ENCODE peak calls at places on chromosomes 16 and 17, in nine cellular contexts. Y is fibroblast of lung, F is pancreas, Q is bronchial epithelial cell, O is fibroblast of pulmonary artery, M is body of pancreas, P is AG09319, H is vagina, N is NB4. G is an unnamed sample.

GRCh38 chr17:5789443-5789842 is 205.1 kb upstream of the NLRP1 start:
- DNase-seq in Y (peak), F (no peak), Q (no peak), O (no peak), M (no peak), P (no peak), H (no peak), N (no peak), G (no peak)

GRCh38 chr17:4176803-4177472 is 33.9 kb downstream of the CYB5D2 start:
- DNase-seq in Y (no peak), F (no peak), Q (no peak), O (no peak), M (no peak), P (no peak), H (no peak), N (no peak), G (peak)

GRCh38 chr17:75847595-75848522 is 3.7 kb upstream of the UNC13D start:
- DNase-seq in Y (no peak), F (no peak), Q (no peak), O (no peak), M (peak), P (no peak), H (no peak), N (no peak), G (no peak)

GRCh38 chr16:69522732-69523404 is 42.9 kb upstream of the NFAT5 start:
- DNase-seq in Y (no peak), F (no peak), Q (no peak), O (no peak), M (no peak), P (no peak), H (no peak), N (peak), G (no peak)

GRCh38 chr16:1492923-1493745 is at the start of gene TELO2:
- DNase-seq in Y (peak), F (peak), Q (peak), O (peak), M (peak), P (peak), H (no peak), N (peak), G (peak)

GRCh38 chr16:2205967-2206313 is 686 bp downstream of the MLST8 start:
- DNase-seq in Y (no peak), F (peak), Q (no peak), O (no peak), M (no peak), P (no peak), H (no peak), N (no peak), G (no peak)

GRCh38 chr17:46943511-46944393 is 20.8 kb downstream of the GOSR2 start:
- DNase-seq in Y (peak), F (no peak), Q (no peak), O (peak), M (peak), P (no peak), H (no peak), N (peak), G (no peak)

GRCh38 chr16:10206215-10206614 is 24.0 kb upstream of the GRIN2A start:
- DNase-seq in Y (no peak), F (no peak), Q (peak), O (no peak), M (no peak), P (no peak), H (no peak), N (no peak), G (no peak)

GRCh38 chr16:86929149-86929871 is 351.0 kb downstream of the FOXL1 start:
- DNase-seq in Y (peak), F (no peak), Q (peak), O (peak), M (no peak), P (no peak), H (no peak), N (peak), G (no peak)

GRCh38 chr16:80427800-80428199 is 113.0 kb upstream of the DYNLRB2 start:
- DNase-seq in Y (no peak), F (no peak), Q (no peak), O (no peak), M (no peak), P (no peak), H (no peak), N (no peak), G (no peak)

GRCh38 chr17:32936894-32937500 is 9.0 kb downstream of the TMEM98 start:
- DNase-seq in Y (peak), F (peak), Q (peak), O (peak), M (peak), P (no peak), H (no peak), N (peak), G (no peak)

GRCh38 chr17:67608691-67609090 is 109.0 kb upstream of the NOL11 start:
- DNase-seq in Y (peak), F (no peak), Q (peak), O (peak), M (no peak), P (no peak), H (no peak), N (no peak), G (no peak)

GRCh38 chr16:10566613-10567012 is 13.8 kb downstream of the EMP2 start:
- DNase-seq in Y (no peak), F (no peak), Q (no peak), O (no peak), M (no peak), P (no peak), H (no peak), N (peak), G (no peak)

GRCh38 chr17:49210158-49211029 is at the start of the genes ABI3 and GNGT2:
- DNase-seq in Y (peak), F (no peak), Q (no peak), O (peak), M (no peak), P (no peak), H (no peak), N (peak), G (no peak)

GRCh38 chr16:56662357-56663354 is 4.9 kb downstream of the MT1F start:
- DNase-seq in Y (no peak), F (no peak), Q (no peak), O (no peak), M (no peak), P (no peak), H (no peak), N (no peak), G (no peak)

GRCh38 chr17:29661220-29661619 is 38.5 kb upstream of the CORO6 start:
- DNase-seq in Y (no peak), F (no peak), Q (no peak), O (no peak), M (no peak), P (no peak), H (no peak), N (no peak), G (no peak)

GRCh38 chr16:74742051-74742481 is 32.6 kb downstream of the FA2H start:
- DNase-seq in Y (peak), F (no peak), Q (peak), O (no peak), M (no peak), P (no peak), H (no peak), N (peak), G (peak)

GRCh38 chr16:7363397-7364053 is 30.9 kb downstream of the RBFOX1 start:
- DNase-seq in Y (no peak), F (no peak), Q (no peak), O (no peak), M (no peak), P (no peak), H (no peak), N (no peak), G (no peak)

GRCh38 chr17:42881768-42882565 is 18.6 kb upstream of the G6PC1 start:
- DNase-seq in Y (no peak), F (no peak), Q (no peak), O (no peak), M (no peak), P (no peak), H (no peak), N (no peak), G (no peak)

GRCh38 chr16:88440686-88441405 is 12.2 kb upstream of the ZFPM1 start:
- DNase-seq in Y (no peak), F (no peak), Q (no peak), O (no peak), M (no peak), P (no peak), H (no peak), N (no peak), G (no peak)

GRCh38 chr16:2712063-2712441 is 8.0 kb downstream of the PRSS27 start:
- DNase-seq in Y (no peak), F (no peak), Q (no peak), O (no peak), M (no peak), P (no peak), H (no peak), N (no peak), G (no peak)

GRCh38 chr16:49000594-49000993 is 281.0 kb downstream of the CBLN1 start:
- DNase-seq in Y (no peak), F (no peak), Q (no peak), O (no peak), M (no peak), P (no peak), H (peak), N (no peak), G (no peak)

GRCh38 chr16:6531067-6531466 is 801.6 kb upstream of the RBFOX1 start:
- DNase-seq in Y (no peak), F (no peak), Q (no peak), O (no peak), M (no peak), P (no peak), H (no peak), N (no peak), G (no peak)

GRCh38 chr16:54240180-54241125 is 46.1 kb downstream of the IRX3 start:
- DNase-seq in Y (peak), F (no peak), Q (no peak), O (no peak), M (no peak), P (peak), H (no peak), N (no peak), G (no peak)

GRCh38 chr16:27347930-27348685 is 34.3 kb downstream of the IL4R start:
- DNase-seq in Y (no peak), F (no peak), Q (no peak), O (peak), M (no peak), P (no peak), H (no peak), N (no peak), G (no peak)

GRCh38 chr16:78323315-78323714 is 223.9 kb downstream of the WWOX start:
- DNase-seq in Y (no peak), F (no peak), Q (no peak), O (no peak), M (no peak), P (no peak), H (no peak), N (no peak), G (no peak)

DNA sequence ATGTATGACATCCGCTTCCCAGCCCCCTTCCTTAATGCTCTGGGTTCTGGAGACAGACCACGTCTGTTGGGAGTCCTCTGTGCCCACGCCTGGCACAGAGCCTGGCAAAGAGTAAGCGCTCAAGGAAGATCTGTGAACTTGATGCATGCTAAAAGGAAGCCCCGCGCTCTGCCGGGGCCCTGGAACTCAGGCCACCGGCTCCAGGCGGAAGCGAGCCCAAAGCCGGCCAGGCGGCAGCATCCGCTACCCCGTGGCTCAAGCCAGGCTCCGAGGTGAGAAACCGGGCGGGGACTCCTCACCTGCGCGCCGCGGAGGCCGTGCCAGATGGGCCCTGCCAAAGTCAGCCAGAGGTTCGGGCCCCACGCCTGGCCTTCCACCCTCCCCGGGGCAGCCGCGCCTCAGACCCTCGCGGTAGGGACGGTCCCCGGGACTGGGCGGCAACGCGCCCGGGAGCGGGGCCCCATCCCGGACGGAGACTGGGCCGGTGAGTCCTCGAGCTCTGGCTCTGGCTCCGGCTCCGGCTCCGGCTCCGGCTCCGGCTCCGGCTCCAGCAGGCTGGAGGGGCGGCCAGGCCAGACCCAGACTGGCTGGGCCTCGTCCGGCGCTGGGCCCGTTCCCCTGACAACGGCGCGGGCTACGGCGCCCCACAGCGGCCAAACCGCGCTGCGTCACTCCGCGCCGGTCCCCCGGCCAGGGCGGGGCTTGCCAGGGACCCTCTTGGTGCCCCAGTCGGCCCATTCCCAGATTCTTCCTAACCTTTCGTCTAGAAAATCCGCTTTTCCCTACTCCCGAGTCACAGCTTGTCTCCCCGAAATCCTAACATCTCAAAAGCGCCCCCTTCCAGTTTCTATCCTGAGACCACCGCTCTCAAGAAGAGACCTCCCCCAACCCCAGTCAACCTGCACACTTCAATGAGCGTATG is at the start of gene ZDHHC1:
- DNase-seq in Y (peak), F (peak), Q (peak), O (peak), M (peak), P (no peak), H (no peak), N (no peak), G (peak)
- TF ChIP-seq CTCF in Y (no peak), F (peak), Q (peak), O (no peak), M (peak), P (peak), H (peak), N (peak), G (peak)

GRCh38 chr16:85124636-85125346 is 12.5 kb upstream of the CIBAR2 start:
- DNase-seq in Y (peak), F (no peak), Q (no peak), O (no peak), M (no peak), P (no peak), H (no peak), N (no peak), G (no peak)

GRCh38 chr16:85126383-85126730 is 14.1 kb upstream of the CIBAR2 start:
- DNase-seq in Y (peak), F (no peak), Q (no peak), O (no peak), M (peak), P (no peak), H (no peak), N (no peak), G (no peak)

GRCh38 chr16:85125570-85126382 is 13.5 kb upstream of the CIBAR2 start:
- DNase-seq in Y (peak), F (no peak), Q (no peak), O (no peak), M (peak), P (no peak), H (no peak), N (no peak), G (no peak)

GRCh38 chr16:85128079-85128837 is 16.0 kb upstream of the CIBAR2 start:
- DNase-seq in Y (no peak), F (no peak), Q (no peak), O (no peak), M (no peak), P (no peak), H (no peak), N (no peak), G (no peak)

GRCh38 chr16:85126731-85127662 is 14.7 kb upstream of the CIBAR2 start:
- DNase-seq in Y (peak), F (no peak), Q (peak), O (peak), M (no peak), P (peak), H (no peak), N (no peak), G (no peak)
- TF ChIP-seq CTCF in Y (no peak), F (no peak), Q (no peak), O (no peak), M (no peak), P (no peak), H (no peak), N (no peak), G (peak)

DNA sequence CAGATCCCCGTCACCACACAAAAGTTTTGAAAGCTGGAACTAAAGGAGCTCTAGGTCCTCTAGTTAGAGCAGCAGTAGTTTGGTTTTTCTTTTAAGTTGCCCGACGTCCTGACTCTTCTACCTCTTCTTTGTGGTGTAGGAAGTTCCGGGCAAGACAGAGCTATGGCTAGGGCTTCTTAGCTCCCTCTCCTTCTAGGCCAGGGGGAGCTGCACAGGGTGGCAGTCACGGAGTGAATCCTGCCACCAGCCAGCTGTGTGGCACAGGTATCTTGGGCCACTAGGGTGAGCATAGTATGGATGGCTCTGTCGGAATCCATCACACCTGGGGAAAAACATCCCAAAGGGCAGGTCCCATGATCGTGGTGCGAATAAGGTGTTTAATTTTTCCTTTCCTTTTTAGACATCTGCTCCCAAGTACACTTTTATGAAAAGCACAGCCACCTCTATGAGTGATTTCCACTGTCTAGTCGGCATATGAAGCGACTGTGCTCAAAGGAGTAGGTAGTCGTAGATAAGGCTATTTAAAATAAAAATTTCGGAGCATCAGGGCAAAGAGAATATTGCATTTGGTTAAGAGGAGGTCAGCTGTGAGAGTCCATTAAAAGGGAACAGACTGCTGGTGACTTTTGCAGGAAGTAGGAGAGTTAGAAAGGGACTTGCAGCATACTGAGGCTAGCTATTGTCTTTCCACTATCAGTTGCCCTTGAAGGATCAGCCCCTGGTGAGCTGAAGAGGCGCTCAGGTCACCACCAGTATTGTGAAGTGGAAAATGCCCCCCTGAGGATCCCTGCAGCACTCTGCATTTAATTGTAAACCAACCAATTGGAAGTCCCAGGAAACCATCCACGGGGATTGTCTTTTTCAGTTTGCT is 2.1 kb downstream of the PRKCA start:
- DNase-seq in Y (peak), F (no peak), Q (no peak), O (peak), M (no peak), P (no peak), H (no peak), N (peak), G (no peak)
- TF ChIP-seq CTCF in Y (no peak), F (no peak), Q (peak), O (no peak), M (no peak), P (no peak), H (no peak), N (no peak), G (peak)

GRCh38 chr16:85171004-85171808 is 58.9 kb upstream of the CIBAR2 start:
- DNase-seq in Y (no peak), F (no peak), Q (no peak), O (no peak), M (no peak), P (no peak), H (no peak), N (no peak), G (no peak)

GRCh38 chr16:85173981-85174751 is 61.9 kb upstream of the CIBAR2 start:
- DNase-seq in Y (peak), F (no peak), Q (peak), O (peak), M (peak), P (no peak), H (no peak), N (no peak), G (no peak)

GRCh38 chr16:85171809-85172464 is 59.7 kb upstream of the CIBAR2 start:
- DNase-seq in Y (no peak), F (no peak), Q (no peak), O (peak), M (no peak), P (no peak), H (no peak), N (peak), G (no peak)

GRCh38 chr16:85173077-85173980 is 61.1 kb upstream of the CIBAR2 start:
- DNase-seq in Y (peak), F (no peak), Q (peak), O (peak), M (no peak), P (no peak), H (no peak), N (no peak), G (no peak)

GRCh38 chr16:85172465-85173071 is 60.3 kb upstream of the CIBAR2 start:
- DNase-seq in Y (peak), F (peak), Q (peak), O (peak), M (peak), P (no peak), H (no peak), N (peak), G (no peak)
- TF ChIP-seq CTCF in Y (peak), F (peak), Q (peak), O (peak), M (peak), P (peak), H (no peak), N (peak), G (peak)

GRCh38 chr16:30972872-30973271 is 12.1 kb upstream of the HSD3B7 start:
- DNase-seq in Y (peak), F (no peak), Q (no peak), O (no peak), M (no peak), P (no peak), H (no peak), N (no peak), G (no peak)
- TF ChIP-seq CTCF in Y (peak), F (no peak), Q (no peak), O (peak), M (no peak), P (peak), H (no peak), N (peak), G (peak)

GRCh38 chr16:57923841-57924240 is 47.1 kb downstream of the CNGB1 start:
- DNase-seq in Y (no peak), F (no peak), Q (peak), O (no peak), M (no peak), P (no peak), H (no peak), N (no peak), G (no peak)

GRCh38 chr16:57924514-57924913 is 46.4 kb downstream of the CNGB1 start:
- DNase-seq in Y (no peak), F (no peak), Q (no peak), O (no peak), M (no peak), P (no peak), H (no peak), N (no peak), G (no peak)

GRCh38 chr16:57923418-57923817 is 47.5 kb downstream of the CNGB1 start:
- DNase-seq in Y (no peak), F (no peak), Q (no peak), O (no peak), M (no peak), P (no peak), H (no peak), N (no peak), G (no peak)

GRCh38 chr16:57926041-57926440 is 44.9 kb downstream of the CNGB1 start:
- DNase-seq in Y (no peak), F (no peak), Q (no peak), O (no peak), M (no peak), P (no peak), H (no peak), N (no peak), G (no peak)

GRCh38 chr16:57925310-57925709 is 45.6 kb downstream of the CNGB1 start:
- DNase-seq in Y (no peak), F (no peak), Q (no peak), O (no peak), M (no peak), P (no peak), H (no peak), N (peak), G (no peak)
- TF ChIP-seq CTCF in Y (no peak), F (no peak), Q (no peak), O (no peak), M (no peak), P (no peak), H (no peak), N (no peak), G (no peak)

G was measured in chondrocyte.